ENCODE peak calls at places on chromosomes 5 and 9, in eight cellular contexts. S is IMR-90; E is activated T-helper 1 cell treated with anti-CD3 and anti-CD28 coated beads, Interleukin-2, amount 50 U/mL, for 16 hours; Q is NCI-H446; K is T1000; C is NCI-H748 treated with DMSO at 0.1 percent for 48 hours; M is HS-5; Y is left ventricle myocardium superior. A is an unnamed sample.

GRCh38 chr5:145324101-145324500 is 511.0 kb downstream of the PRELID2 start:
- DNase-seq in S (peak), E (no peak), Q (no peak), K (no peak), C (no peak), M (no peak), Y (no peak), A (no peak)

GRCh38 chr5:59487838-59488729 is 405.4 kb downstream of the PDE4D start:
- DNase-seq in S (no peak), E (no peak), Q (no peak), K (no peak), C (no peak), M (no peak), Y (no peak), A (no peak)

GRCh38 chr5:125595845-125596244 is 827.4 kb upstream of the GRAMD2B start:
- DNase-seq in S (no peak), E (no peak), Q (no peak), K (no peak), C (no peak), M (no peak), Y (no peak), A (no peak)

GRCh38 chr5:2687746-2688145 is 63.7 kb downstream of the IRX2 start:
- DNase-seq in S (no peak), E (no peak), Q (no peak), K (no peak), C (no peak), M (no peak), Y (no peak), A (no peak)

GRCh38 chr5:73596705-73597328 is 29.2 kb upstream of the ARHGEF28 start:
- DNase-seq in S (peak), E (no peak), Q (no peak), K (no peak), C (peak), M (no peak), Y (no peak), A (peak)

GRCh38 chr9:127525426-127526188 is 74.3 kb downstream of the LRSAM1 start:
- DNase-seq in S (peak), E (no peak), Q (no peak), K (no peak), C (peak), M (no peak), Y (no peak), A (peak)

GRCh38 chr5:134145779-134146581 is 30.8 kb downstream of the SKP1 start:
- DNase-seq in S (peak), E (peak), Q (peak), K (peak), C (peak), M (peak), Y (peak), A (peak)

GRCh38 chr5:78610163-78610583 is 38.4 kb downstream of the LHFPL2 start:
- DNase-seq in S (peak), E (no peak), Q (no peak), K (peak), C (no peak), M (no peak), Y (peak), A (no peak)

GRCh38 chr5:96407441-96407840 is 25.6 kb downstream of the PCSK1 start:
- DNase-seq in S (no peak), E (no peak), Q (no peak), K (no peak), C (no peak), M (no peak), Y (no peak), A (no peak)

GRCh38 chr9:71756753-71757152 is 11.6 kb downstream of the CEMIP2 start:
- DNase-seq in S (no peak), E (no peak), Q (no peak), K (no peak), C (no peak), M (no peak), Y (no peak), A (no peak)

GRCh38 chr5:104937591-104937990 is 1375.0 kb upstream of the NUDT12 start:
- DNase-seq in S (no peak), E (no peak), Q (no peak), K (no peak), C (no peak), M (no peak), Y (no peak), A (no peak)

GRCh38 chr9:14910178-14910805 is at the start of gene FREM1:
- DNase-seq in S (no peak), E (no peak), Q (peak), K (no peak), C (peak), M (no peak), Y (peak), A (no peak)

GRCh38 chr5:140371356-140372151 is 11.6 kb downstream of the SLC4A9 start:
- DNase-seq in S (no peak), E (no peak), Q (no peak), K (no peak), C (no peak), M (no peak), Y (no peak), A (no peak)

GRCh38 chr5:31477971-31478370 is 53.9 kb downstream of the DROSHA start:
- DNase-seq in S (peak), E (no peak), Q (no peak), K (no peak), C (no peak), M (no peak), Y (no peak), A (no peak)

GRCh38 chr5:116320486-116320885 is 235.7 kb downstream of the COMMD10 start:
- DNase-seq in S (peak), E (no peak), Q (no peak), K (no peak), C (no peak), M (no peak), Y (no peak), A (no peak)

GRCh38 chr5:171139227-171139626 is 169.8 kb upstream of the TLX3 start:
- DNase-seq in S (no peak), E (no peak), Q (no peak), K (no peak), C (no peak), M (no peak), Y (no peak), A (no peak)

GRCh38 chr5:74679968-74680367 is 5.1 kb upstream of the HEXB start:
- DNase-seq in S (peak), E (no peak), Q (no peak), K (no peak), C (no peak), M (no peak), Y (no peak), A (no peak)

GRCh38 chr9:115849679-115850412 is 303.7 kb upstream of the PAPPA start:
- DNase-seq in S (peak), E (no peak), Q (no peak), K (no peak), C (no peak), M (no peak), Y (no peak), A (no peak)

GRCh38 chr9:130663258-130664171 is 879 bp upstream of the PRDM12 start:
- DNase-seq in S (no peak), E (no peak), Q (no peak), K (no peak), C (no peak), M (no peak), Y (no peak), A (no peak)

GRCh38 chr9:94538908-94539307 is 16.0 kb upstream of the PCAT7 start:
- DNase-seq in S (no peak), E (no peak), Q (no peak), K (no peak), C (no peak), M (no peak), Y (no peak), A (no peak)

GRCh38 chr5:10534491-10535236 is 29.2 kb upstream of the ANKRD33B start:
- DNase-seq in S (no peak), E (no peak), Q (no peak), K (no peak), C (no peak), M (no peak), Y (peak), A (no peak)

GRCh38 chr5:172149073-172149472 is 39.0 kb downstream of the STK10 start:
- DNase-seq in S (peak), E (no peak), Q (no peak), K (no peak), C (no peak), M (no peak), Y (no peak), A (no peak)